ENCODE peak calls at places on chromosomes 3 and 15, in four cellular contexts. One of them, this sample, is unnamed. For H3K27me3, the result is how much of the 10 kb centered on the place peaks cover.

GRCh38 chr3:167151671-167152070 is 228.4 kb downstream of the ZBBX start:
- DNase-seq in IMR-90: no peak
- DNase-seq in GM06990: no peak
- DNase-seq in psoas muscle: no peak
- DNase-seq in this sample: no peak

GRCh38 chr3:34483290-34483887 is 685.0 kb downstream of the PDCD6IP start:
- DNase-seq in IMR-90: no peak
- DNase-seq in GM06990: no peak
- DNase-seq in psoas muscle: no peak
- DNase-seq in this sample: no peak

GRCh38 chr3:58880182-58880581 is 169.6 kb downstream of the CFAP20DC start:
- DNase-seq in IMR-90: peak
- DNase-seq in GM06990: no peak
- DNase-seq in psoas muscle: no peak
- DNase-seq in this sample: no peak

GRCh38 chr15:80949756-80950155 is 39.9 kb downstream of the MESD start:
- DNase-seq in IMR-90: no peak
- DNase-seq in GM06990: no peak
- DNase-seq in psoas muscle: no peak
- DNase-seq in this sample: no peak

GRCh38 chr15:65893060-65893459 is 23.8 kb downstream of the RAB11A start:
- DNase-seq in IMR-90: no peak
- DNase-seq in GM06990: no peak
- DNase-seq in psoas muscle: no peak
- DNase-seq in this sample: no peak

GRCh38 chr3:146532406-146532805 is 12.0 kb downstream of the PLSCR1 start:
- DNase-seq in IMR-90: no peak
- DNase-seq in GM06990: no peak
- DNase-seq in psoas muscle: no peak
- DNase-seq in this sample: no peak

GRCh38 chr3:69494091-69494659 is 108.3 kb upstream of the FRMD4B start:
- DNase-seq in IMR-90: no peak
- DNase-seq in GM06990: no peak
- DNase-seq in psoas muscle: no peak
- DNase-seq in this sample: no peak

GRCh38 chr15:63763476-63764123 is 70.1 kb downstream of the HERC1 start:
- DNase-seq in IMR-90: peak
- DNase-seq in GM06990: peak
- DNase-seq in psoas muscle: no peak
- DNase-seq in this sample: no peak

GRCh38 chr3:180306691-180307090 is 270.0 kb upstream of the PEX5L start:
- DNase-seq in IMR-90: peak
- DNase-seq in GM06990: no peak
- DNase-seq in psoas muscle: no peak
- DNase-seq in this sample: no peak

GRCh38 chr3:5298453-5298852 is 110.9 kb downstream of the EDEM1 start:
- DNase-seq in IMR-90: no peak
- DNase-seq in GM06990: peak
- DNase-seq in psoas muscle: no peak
- DNase-seq in this sample: no peak

GRCh38 chr3:170055209-170055608 is 17.4 kb downstream of the GPR160 start:
- DNase-seq in IMR-90: peak
- DNase-seq in GM06990: peak
- DNase-seq in psoas muscle: no peak
- DNase-seq in this sample: no peak

GRCh38 chr15:52383100-52383588 is 87.5 kb upstream of the MYO5C start:
- DNase-seq in IMR-90: peak
- DNase-seq in GM06990: peak
- DNase-seq in psoas muscle: no peak
- DNase-seq in this sample: no peak

GRCh38 chr3:160169139-160169830 is 55.9 kb upstream of the C3orf80 start:
- DNase-seq in IMR-90: peak
- DNase-seq in GM06990: no peak
- DNase-seq in psoas muscle: no peak
- DNase-seq in this sample: peak

GRCh38 chr3:12598890-12599289 is 42.0 kb downstream of the MKRN2 start:
- DNase-seq in IMR-90: no peak
- DNase-seq in GM06990: no peak
- DNase-seq in psoas muscle: no peak
- DNase-seq in this sample: no peak

DNA sequence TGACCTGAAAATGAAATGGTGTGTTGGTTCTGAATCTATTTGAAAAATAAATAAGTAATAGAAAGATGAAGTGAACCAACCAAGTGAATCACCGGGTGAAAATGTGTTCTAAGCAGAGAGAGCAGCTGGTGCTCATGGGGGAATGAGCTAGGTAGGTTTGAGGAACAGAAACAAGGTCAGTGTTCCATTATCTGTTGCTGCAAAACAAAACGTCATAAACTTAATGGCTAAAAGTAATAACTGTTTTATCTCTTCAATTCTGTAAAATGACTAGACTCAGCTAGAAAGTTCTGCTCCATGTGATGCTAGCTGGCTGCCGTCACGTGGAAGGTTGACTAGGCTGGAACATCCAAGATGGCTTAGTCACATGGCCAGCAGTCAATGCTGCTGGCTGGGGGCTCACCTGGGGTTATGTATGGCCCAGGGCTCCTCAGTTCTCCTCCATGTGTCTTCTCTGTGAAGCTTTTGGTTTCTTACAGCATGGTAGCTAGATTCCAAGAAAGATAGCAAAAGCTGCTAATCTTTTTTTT is 13.3 kb upstream of the SH3BP5 start:
- DNase-seq in IMR-90: no peak
- DNase-seq in GM06990: peak
- DNase-seq in psoas muscle: no peak
- DNase-seq in this sample: no peak
- H3K4me3 ChIP-seq in IMR-90: no peak
- H3K4me3 ChIP-seq in GM06990: no peak
- H3K4me3 ChIP-seq in psoas muscle: no peak
- H3K4me3 ChIP-seq in this sample: no peak

GRCh38 chr15:67741313-67741712 is 84.0 kb upstream of the SKOR1 start:
- DNase-seq in IMR-90: no peak
- DNase-seq in GM06990: no peak
- DNase-seq in psoas muscle: no peak
- DNase-seq in this sample: no peak
- H3K27me3 ChIP-seq in IMR-90: under half
- H3K27me3 ChIP-seq in GM06990: under half
- H3K27me3 ChIP-seq in psoas muscle: under half
- H3K27me3 ChIP-seq in this sample: under half

GRCh38 chr15:76337739-76338554 is 1.4 kb downstream of the ISL2 start:
- DNase-seq in IMR-90: no peak
- DNase-seq in GM06990: peak
- DNase-seq in psoas muscle: no peak
- DNase-seq in this sample: no peak

GRCh38 chr15:76335851-76336253 is 721 bp upstream of the ISL2 start:
- DNase-seq in IMR-90: no peak
- DNase-seq in GM06990: peak
- DNase-seq in psoas muscle: no peak
- DNase-seq in this sample: no peak

GRCh38 chr15:76338555-76339301 is 2.2 kb downstream of the ISL2 start:
- DNase-seq in IMR-90: no peak
- DNase-seq in GM06990: no peak
- DNase-seq in psoas muscle: no peak
- DNase-seq in this sample: no peak

GRCh38 chr15:76336254-76337046 is at the start of gene ISL2:
- DNase-seq in IMR-90: peak
- DNase-seq in GM06990: peak
- DNase-seq in psoas muscle: no peak
- DNase-seq in this sample: peak

GRCh38 chr15:76337047-76337738 is 620 bp downstream of the ISL2 start:
- DNase-seq in IMR-90: peak
- DNase-seq in GM06990: no peak
- DNase-seq in psoas muscle: no peak
- DNase-seq in this sample: no peak
- H3K4me3 ChIP-seq in IMR-90: peak
- H3K4me3 ChIP-seq in GM06990: peak
- H3K4me3 ChIP-seq in psoas muscle: peak
- H3K4me3 ChIP-seq in this sample: peak

GRCh38 chr3:62246985-62247384 is 126.4 kb downstream of the FEZF2 start:
- DNase-seq in IMR-90: no peak
- DNase-seq in GM06990: no peak
- DNase-seq in psoas muscle: no peak
- DNase-seq in this sample: no peak

GRCh38 chr3:62248831-62249776 is 124.2 kb downstream of the FEZF2 start:
- DNase-seq in IMR-90: peak
- DNase-seq in GM06990: no peak
- DNase-seq in psoas muscle: no peak
- DNase-seq in this sample: no peak

GRCh38 chr3:62249855-62250543 is 123.4 kb downstream of the FEZF2 start:
- DNase-seq in IMR-90: no peak
- DNase-seq in GM06990: no peak
- DNase-seq in psoas muscle: no peak
- DNase-seq in this sample: no peak

GRCh38 chr3:62255758-62256157 is 117.6 kb downstream of the FEZF2 start:
- DNase-seq in IMR-90: no peak
- DNase-seq in GM06990: no peak
- DNase-seq in psoas muscle: no peak
- DNase-seq in this sample: no peak

GRCh38 chr3:62252614-62253147 is 120.7 kb downstream of the FEZF2 start:
- DNase-seq in IMR-90: peak
- DNase-seq in GM06990: no peak
- DNase-seq in psoas muscle: no peak
- DNase-seq in this sample: no peak
- H3K27me3 ChIP-seq in IMR-90: under half
- H3K27me3 ChIP-seq in GM06990: under half
- H3K27me3 ChIP-seq in psoas muscle: under half
- H3K27me3 ChIP-seq in this sample: under half

DNA sequence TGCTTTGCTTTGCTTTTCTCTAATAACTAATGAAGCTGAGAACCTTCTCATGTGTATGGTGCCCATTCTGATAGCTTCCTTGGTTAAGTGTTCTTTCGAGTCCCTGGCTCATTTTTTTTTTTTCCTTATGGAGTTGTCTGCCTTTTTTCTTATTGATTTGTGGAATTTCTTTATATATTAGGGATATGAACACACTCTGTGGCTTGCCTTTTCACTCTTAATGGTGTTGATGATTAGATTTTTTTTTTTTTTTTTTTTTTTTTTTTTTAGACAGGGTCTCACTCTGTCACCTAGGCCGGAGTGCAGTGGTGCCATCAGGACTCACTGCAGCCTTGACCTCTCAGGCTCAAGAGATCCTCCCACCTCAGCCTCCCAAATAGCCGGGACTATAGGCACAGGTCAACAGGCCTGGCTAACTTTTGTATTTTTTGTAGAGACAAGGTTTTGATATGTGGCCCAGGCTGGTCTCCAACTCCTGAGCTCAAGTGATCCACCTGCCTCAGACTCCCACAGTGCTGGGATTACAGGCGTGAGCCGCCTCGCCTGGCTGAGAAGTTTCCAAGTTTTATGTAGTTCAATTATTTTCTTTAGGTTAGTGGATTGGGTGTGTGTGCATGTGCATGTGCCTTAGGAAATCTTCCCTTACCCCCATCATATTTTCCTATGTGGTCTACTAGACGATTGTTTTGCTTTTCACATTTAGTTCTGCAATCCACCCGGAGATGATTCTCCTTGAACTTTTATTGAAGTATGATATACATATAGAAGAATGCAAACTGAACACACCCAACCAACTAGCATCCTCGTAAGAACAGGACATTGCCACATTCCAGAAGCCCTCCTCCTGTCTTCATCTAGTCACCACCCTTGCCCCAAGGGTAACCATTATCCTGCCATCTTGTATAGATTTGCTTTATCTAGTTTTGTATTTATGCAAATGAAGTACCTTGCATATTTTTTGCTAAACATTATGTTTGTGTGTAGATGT is 1.7 kb upstream of the SNRPA1 start:
- DNase-seq in IMR-90: peak
- DNase-seq in GM06990: no peak
- DNase-seq in psoas muscle: no peak
- DNase-seq in this sample: no peak
- H3K4me3 ChIP-seq in IMR-90: peak
- H3K4me3 ChIP-seq in GM06990: no peak
- H3K4me3 ChIP-seq in psoas muscle: peak
- H3K4me3 ChIP-seq in this sample: peak

DNA sequence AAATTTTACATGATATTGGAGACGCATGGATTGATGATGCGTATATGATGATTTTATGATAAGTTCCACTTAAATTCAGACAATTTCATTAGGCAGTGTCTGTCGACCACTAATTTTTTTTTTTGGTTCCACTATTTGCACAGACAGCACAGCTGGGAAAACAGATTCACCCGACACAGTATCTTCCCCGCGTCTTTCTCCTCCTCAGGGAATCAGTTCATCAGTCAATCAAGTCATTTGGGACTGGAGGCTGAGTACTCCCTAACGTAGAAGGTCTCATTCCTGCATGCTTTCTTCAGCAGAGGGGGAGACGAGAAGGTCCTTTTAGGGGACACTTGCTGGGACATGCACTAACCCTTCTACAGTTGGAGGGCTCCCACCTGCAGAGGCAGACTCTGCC is 148.7 kb downstream of the LMLN start:
- DNase-seq in IMR-90: no peak
- DNase-seq in GM06990: no peak
- DNase-seq in psoas muscle: no peak
- DNase-seq in this sample: no peak
- H3K27me3 ChIP-seq in IMR-90: under half
- H3K27me3 ChIP-seq in GM06990: under half
- H3K27me3 ChIP-seq in psoas muscle: under half
- H3K27me3 ChIP-seq in this sample: under half

GRCh38 chr3:66419053-66419440 is 81.8 kb downstream of the LRIG1 start:
- DNase-seq in IMR-90: no peak
- DNase-seq in GM06990: no peak
- DNase-seq in psoas muscle: no peak
- DNase-seq in this sample: no peak
- H3K4me3 ChIP-seq in IMR-90: no peak
- H3K4me3 ChIP-seq in GM06990: no peak
- H3K4me3 ChIP-seq in psoas muscle: peak
- H3K4me3 ChIP-seq in this sample: no peak

This sample was measured in AG04450.